ENCODE peak calls at places on chromosomes 7 and 10, in eight cellular contexts. One of them, this sample, is unnamed.

GRCh38 chr10:96586419-96587254 is at the start of gene TM9SF3:
- DNase-seq in H7: peak
- DNase-seq in iris pigment epithelial cell: peak
- DNase-seq in AG08396: peak
- DNase-seq in activated T-cell treated with anti-CD3 and anti-CD28 coated beads for 48 hours: peak
- DNase-seq in HTR-8/SVneo: peak
- DNase-seq in RWPE1: peak
- DNase-seq in uterus: peak
- DNase-seq in this sample: peak

GRCh38 chr7:36723951-36724664 is at the start of gene AOAH:
- DNase-seq in H7: no peak
- DNase-seq in iris pigment epithelial cell: no peak
- DNase-seq in AG08396: no peak
- DNase-seq in activated T-cell treated with anti-CD3 and anti-CD28 coated beads for 48 hours: peak
- DNase-seq in HTR-8/SVneo: no peak
- DNase-seq in RWPE1: no peak
- DNase-seq in uterus: no peak
- DNase-seq in this sample: no peak

GRCh38 chr10:113967096-113967495 is 76.6 kb upstream of the ADRB1 start:
- DNase-seq in H7: no peak
- DNase-seq in iris pigment epithelial cell: no peak
- DNase-seq in AG08396: no peak
- DNase-seq in activated T-cell treated with anti-CD3 and anti-CD28 coated beads for 48 hours: no peak
- DNase-seq in HTR-8/SVneo: no peak
- DNase-seq in RWPE1: no peak
- DNase-seq in uterus: no peak
- DNase-seq in this sample: no peak

GRCh38 chr7:76302299-76303056 is at the start of gene HSPB1:
- DNase-seq in H7: peak
- DNase-seq in iris pigment epithelial cell: peak
- DNase-seq in AG08396: peak
- DNase-seq in activated T-cell treated with anti-CD3 and anti-CD28 coated beads for 48 hours: no peak
- DNase-seq in HTR-8/SVneo: no peak
- DNase-seq in RWPE1: peak
- DNase-seq in uterus: peak
- DNase-seq in this sample: peak

GRCh38 chr10:5449823-5450222 is 37.5 kb downstream of the NET1 start:
- DNase-seq in H7: no peak
- DNase-seq in iris pigment epithelial cell: peak
- DNase-seq in AG08396: peak
- DNase-seq in activated T-cell treated with anti-CD3 and anti-CD28 coated beads for 48 hours: no peak
- DNase-seq in HTR-8/SVneo: peak
- DNase-seq in RWPE1: peak
- DNase-seq in uterus: no peak
- DNase-seq in this sample: peak

GRCh38 chr7:144835166-144835611 is 664 bp downstream of the TPK1 start:
- DNase-seq in H7: peak
- DNase-seq in iris pigment epithelial cell: peak
- DNase-seq in AG08396: peak
- DNase-seq in activated T-cell treated with anti-CD3 and anti-CD28 coated beads for 48 hours: peak
- DNase-seq in HTR-8/SVneo: no peak
- DNase-seq in RWPE1: no peak
- DNase-seq in uterus: peak
- DNase-seq in this sample: peak

GRCh38 chr10:50385610-50386009 is 134.3 kb upstream of the ASAH2 start:
- DNase-seq in H7: no peak
- DNase-seq in iris pigment epithelial cell: peak
- DNase-seq in AG08396: no peak
- DNase-seq in activated T-cell treated with anti-CD3 and anti-CD28 coated beads for 48 hours: no peak
- DNase-seq in HTR-8/SVneo: no peak
- DNase-seq in RWPE1: no peak
- DNase-seq in uterus: peak
- DNase-seq in this sample: no peak

GRCh38 chr10:85873063-85873462 is 493.5 kb downstream of the GRID1 start:
- DNase-seq in H7: no peak
- DNase-seq in iris pigment epithelial cell: no peak
- DNase-seq in AG08396: no peak
- DNase-seq in activated T-cell treated with anti-CD3 and anti-CD28 coated beads for 48 hours: no peak
- DNase-seq in HTR-8/SVneo: no peak
- DNase-seq in RWPE1: no peak
- DNase-seq in uterus: no peak
- DNase-seq in this sample: no peak

GRCh38 chr7:155862088-155862487 is 49.8 kb upstream of the SHH start:
- DNase-seq in H7: no peak
- DNase-seq in iris pigment epithelial cell: no peak
- DNase-seq in AG08396: no peak
- DNase-seq in activated T-cell treated with anti-CD3 and anti-CD28 coated beads for 48 hours: no peak
- DNase-seq in HTR-8/SVneo: no peak
- DNase-seq in RWPE1: peak
- DNase-seq in uterus: no peak
- DNase-seq in this sample: peak

GRCh38 chr7:73742338-73742752 is 3.7 kb upstream of the ABHD11 start:
- DNase-seq in H7: peak
- DNase-seq in iris pigment epithelial cell: no peak
- DNase-seq in AG08396: no peak
- DNase-seq in activated T-cell treated with anti-CD3 and anti-CD28 coated beads for 48 hours: no peak
- DNase-seq in HTR-8/SVneo: no peak
- DNase-seq in RWPE1: no peak
- DNase-seq in uterus: no peak
- DNase-seq in this sample: no peak

GRCh38 chr10:70564901-70565351 is 37.6 kb downstream of the PRF1 start:
- DNase-seq in H7: no peak
- DNase-seq in iris pigment epithelial cell: no peak
- DNase-seq in AG08396: no peak
- DNase-seq in activated T-cell treated with anti-CD3 and anti-CD28 coated beads for 48 hours: no peak
- DNase-seq in HTR-8/SVneo: no peak
- DNase-seq in RWPE1: no peak
- DNase-seq in uterus: peak
- DNase-seq in this sample: no peak

GRCh38 chr10:43236176-43236850 is 30.6 kb downstream of the RASGEF1A start:
- DNase-seq in H7: no peak
- DNase-seq in iris pigment epithelial cell: no peak
- DNase-seq in AG08396: no peak
- DNase-seq in activated T-cell treated with anti-CD3 and anti-CD28 coated beads for 48 hours: no peak
- DNase-seq in HTR-8/SVneo: no peak
- DNase-seq in RWPE1: no peak
- DNase-seq in uterus: no peak
- DNase-seq in this sample: no peak

GRCh38 chr10:1180836-1181235 is 124.7 kb downstream of the WDR37 start:
- DNase-seq in H7: peak
- DNase-seq in iris pigment epithelial cell: no peak
- DNase-seq in AG08396: no peak
- DNase-seq in activated T-cell treated with anti-CD3 and anti-CD28 coated beads for 48 hours: no peak
- DNase-seq in HTR-8/SVneo: no peak
- DNase-seq in RWPE1: no peak
- DNase-seq in uterus: no peak
- DNase-seq in this sample: no peak

GRCh38 chr7:77315102-77315501 is 101.0 kb downstream of the GSAP start:
- DNase-seq in H7: no peak
- DNase-seq in iris pigment epithelial cell: no peak
- DNase-seq in AG08396: no peak
- DNase-seq in activated T-cell treated with anti-CD3 and anti-CD28 coated beads for 48 hours: no peak
- DNase-seq in HTR-8/SVneo: no peak
- DNase-seq in RWPE1: no peak
- DNase-seq in uterus: no peak
- DNase-seq in this sample: peak

GRCh38 chr10:33799944-33800323 is 465.5 kb upstream of the NRP1 start:
- DNase-seq in H7: no peak
- DNase-seq in iris pigment epithelial cell: no peak
- DNase-seq in AG08396: no peak
- DNase-seq in activated T-cell treated with anti-CD3 and anti-CD28 coated beads for 48 hours: no peak
- DNase-seq in HTR-8/SVneo: no peak
- DNase-seq in RWPE1: no peak
- DNase-seq in uterus: no peak
- DNase-seq in this sample: no peak

GRCh38 chr7:137025469-137026175 is 157.2 kb downstream of the CHRM2 start:
- DNase-seq in H7: no peak
- DNase-seq in iris pigment epithelial cell: peak
- DNase-seq in AG08396: peak
- DNase-seq in activated T-cell treated with anti-CD3 and anti-CD28 coated beads for 48 hours: no peak
- DNase-seq in HTR-8/SVneo: no peak
- DNase-seq in RWPE1: no peak
- DNase-seq in uterus: no peak
- DNase-seq in this sample: peak

GRCh38 chr10:92829042-92829785 is 19.1 kb upstream of the EXOC6 start:
- DNase-seq in H7: peak
- DNase-seq in iris pigment epithelial cell: no peak
- DNase-seq in AG08396: no peak
- DNase-seq in activated T-cell treated with anti-CD3 and anti-CD28 coated beads for 48 hours: no peak
- DNase-seq in HTR-8/SVneo: no peak
- DNase-seq in RWPE1: no peak
- DNase-seq in uterus: no peak
- DNase-seq in this sample: no peak

GRCh38 chr7:137873524-137873923 is 26.8 kb upstream of the DGKI start:
- DNase-seq in H7: no peak
- DNase-seq in iris pigment epithelial cell: peak
- DNase-seq in AG08396: no peak
- DNase-seq in activated T-cell treated with anti-CD3 and anti-CD28 coated beads for 48 hours: peak
- DNase-seq in HTR-8/SVneo: no peak
- DNase-seq in RWPE1: no peak
- DNase-seq in uterus: no peak
- DNase-seq in this sample: peak

GRCh38 chr10:6140141-6140841 is 51.5 kb downstream of the RBM17 start:
- DNase-seq in H7: peak
- DNase-seq in iris pigment epithelial cell: no peak
- DNase-seq in AG08396: no peak
- DNase-seq in activated T-cell treated with anti-CD3 and anti-CD28 coated beads for 48 hours: no peak
- DNase-seq in HTR-8/SVneo: no peak
- DNase-seq in RWPE1: no peak
- DNase-seq in uterus: no peak
- DNase-seq in this sample: no peak

GRCh38 chr10:86512137-86512536 is 9.5 kb downstream of the WAPL start:
- DNase-seq in H7: no peak
- DNase-seq in iris pigment epithelial cell: no peak
- DNase-seq in AG08396: no peak
- DNase-seq in activated T-cell treated with anti-CD3 and anti-CD28 coated beads for 48 hours: no peak
- DNase-seq in HTR-8/SVneo: no peak
- DNase-seq in RWPE1: no peak
- DNase-seq in uterus: no peak
- DNase-seq in this sample: no peak

GRCh38 chr7:30074422-30075030 is 46.3 kb downstream of the PLEKHA8 start:
- DNase-seq in H7: no peak
- DNase-seq in iris pigment epithelial cell: peak
- DNase-seq in AG08396: no peak
- DNase-seq in activated T-cell treated with anti-CD3 and anti-CD28 coated beads for 48 hours: no peak
- DNase-seq in HTR-8/SVneo: no peak
- DNase-seq in RWPE1: peak
- DNase-seq in uterus: no peak
- DNase-seq in this sample: peak

GRCh38 chr7:43758861-43759683 is 592 bp downstream of the BLVRA start:
- DNase-seq in H7: peak
- DNase-seq in iris pigment epithelial cell: peak
- DNase-seq in AG08396: peak
- DNase-seq in activated T-cell treated with anti-CD3 and anti-CD28 coated beads for 48 hours: peak
- DNase-seq in HTR-8/SVneo: peak
- DNase-seq in RWPE1: peak
- DNase-seq in uterus: peak
- DNase-seq in this sample: peak

GRCh38 chr10:52351911-52352310 is 37.8 kb downstream of the DKK1 start:
- DNase-seq in H7: no peak
- DNase-seq in iris pigment epithelial cell: peak
- DNase-seq in AG08396: no peak
- DNase-seq in activated T-cell treated with anti-CD3 and anti-CD28 coated beads for 48 hours: no peak
- DNase-seq in HTR-8/SVneo: peak
- DNase-seq in RWPE1: no peak
- DNase-seq in uterus: no peak
- DNase-seq in this sample: no peak

GRCh38 chr7:147478751-147479150 is 1111.8 kb upstream of the C7orf33 start:
- DNase-seq in H7: no peak
- DNase-seq in iris pigment epithelial cell: no peak
- DNase-seq in AG08396: no peak
- DNase-seq in activated T-cell treated with anti-CD3 and anti-CD28 coated beads for 48 hours: no peak
- DNase-seq in HTR-8/SVneo: no peak
- DNase-seq in RWPE1: no peak
- DNase-seq in uterus: no peak
- DNase-seq in this sample: no peak

GRCh38 chr10:68073631-68074403 is 1.3 kb downstream of the HERC4 start:
- DNase-seq in H7: no peak
- DNase-seq in iris pigment epithelial cell: peak
- DNase-seq in AG08396: no peak
- DNase-seq in activated T-cell treated with anti-CD3 and anti-CD28 coated beads for 48 hours: no peak
- DNase-seq in HTR-8/SVneo: no peak
- DNase-seq in RWPE1: no peak
- DNase-seq in uterus: no peak
- DNase-seq in this sample: no peak

GRCh38 chr10:5534880-5535856 is 10.4 kb downstream of the CALML3 start:
- DNase-seq in H7: no peak
- DNase-seq in iris pigment epithelial cell: peak
- DNase-seq in AG08396: peak
- DNase-seq in activated T-cell treated with anti-CD3 and anti-CD28 coated beads for 48 hours: no peak
- DNase-seq in HTR-8/SVneo: no peak
- DNase-seq in RWPE1: no peak
- DNase-seq in uterus: peak
- DNase-seq in this sample: peak

GRCh38 chr10:125472037-125472607 is 210.8 kb downstream of the TEX36 start:
- DNase-seq in H7: no peak
- DNase-seq in iris pigment epithelial cell: no peak
- DNase-seq in AG08396: no peak
- DNase-seq in activated T-cell treated with anti-CD3 and anti-CD28 coated beads for 48 hours: no peak
- DNase-seq in HTR-8/SVneo: no peak
- DNase-seq in RWPE1: peak
- DNase-seq in uterus: no peak
- DNase-seq in this sample: no peak

GRCh38 chr10:76152186-76152585 is 720.8 kb downstream of the LRMDA start:
- DNase-seq in H7: no peak
- DNase-seq in iris pigment epithelial cell: no peak
- DNase-seq in AG08396: no peak
- DNase-seq in activated T-cell treated with anti-CD3 and anti-CD28 coated beads for 48 hours: no peak
- DNase-seq in HTR-8/SVneo: no peak
- DNase-seq in RWPE1: no peak
- DNase-seq in uterus: no peak
- DNase-seq in this sample: no peak

GRCh38 chr10:17643339-17643754 is 604 bp upstream of the STAM start:
- DNase-seq in H7: peak
- DNase-seq in iris pigment epithelial cell: peak
- DNase-seq in AG08396: peak
- DNase-seq in activated T-cell treated with anti-CD3 and anti-CD28 coated beads for 48 hours: peak
- DNase-seq in HTR-8/SVneo: peak
- DNase-seq in RWPE1: peak
- DNase-seq in uterus: no peak
- DNase-seq in this sample: no peak

GRCh38 chr7:46391215-46391614 is 470.1 kb upstream of the IGFBP3 start:
- DNase-seq in H7: no peak
- DNase-seq in iris pigment epithelial cell: peak
- DNase-seq in AG08396: no peak
- DNase-seq in activated T-cell treated with anti-CD3 and anti-CD28 coated beads for 48 hours: no peak
- DNase-seq in HTR-8/SVneo: peak
- DNase-seq in RWPE1: no peak
- DNase-seq in uterus: peak
- DNase-seq in this sample: peak

GRCh38 chr7:920351-921070 is 34.0 kb downstream of the ADAP1 start:
- DNase-seq in H7: no peak
- DNase-seq in iris pigment epithelial cell: no peak
- DNase-seq in AG08396: no peak
- DNase-seq in activated T-cell treated with anti-CD3 and anti-CD28 coated beads for 48 hours: no peak
- DNase-seq in HTR-8/SVneo: no peak
- DNase-seq in RWPE1: no peak
- DNase-seq in uterus: peak
- DNase-seq in this sample: no peak

GRCh38 chr10:29811751-29812427 is 177.1 kb upstream of the SVIL start:
- DNase-seq in H7: no peak
- DNase-seq in iris pigment epithelial cell: peak
- DNase-seq in AG08396: peak
- DNase-seq in activated T-cell treated with anti-CD3 and anti-CD28 coated beads for 48 hours: peak
- DNase-seq in HTR-8/SVneo: peak
- DNase-seq in RWPE1: peak
- DNase-seq in uterus: peak
- DNase-seq in this sample: peak

This sample was measured in fibroblast of lung.